ENCODE peak calls at places on chromosomes 7 and 10, in four cellular contexts. One of them, this sample, is unnamed. For H3K4me1, the result is how much of the 10 kb centered on the place peaks cover.

GRCh38 chr7:78400038-78400437 is 601.5 kb downstream of the PHTF2 start:
- DNase-seq in H1: no peak
- DNase-seq in K562: no peak
- DNase-seq in IMR-90: no peak
- DNase-seq in this sample: no peak

GRCh38 chr10:34745244-34745643 is 69.9 kb downstream of the PARD3 start:
- DNase-seq in H1: no peak
- DNase-seq in K562: no peak
- DNase-seq in IMR-90: no peak
- DNase-seq in this sample: no peak

GRCh38 chr7:74083117-74083876 is at the start of gene LIMK1:
- DNase-seq in IMR-90: peak
- DNase-seq in K562: peak
- DNase-seq in H1: peak
- DNase-seq in this sample: peak

GRCh38 chr7:160958-161725 is 31.2 kb upstream of the FAM20C start:
- DNase-seq in IMR-90: no peak
- DNase-seq in K562: no peak
- DNase-seq in H1: no peak
- DNase-seq in this sample: no peak

GRCh38 chr10:86443936-86444335 is 77.3 kb upstream of the GRID1 start:
- DNase-seq in IMR-90: peak
- DNase-seq in K562: no peak
- DNase-seq in H1: no peak
- DNase-seq in this sample: no peak

GRCh38 chr10:97534746-97535367 is 36.1 kb downstream of the UBTD1 start:
- DNase-seq in IMR-90: no peak
- DNase-seq in H1: peak
- DNase-seq in K562: peak
- DNase-seq in this sample: peak

GRCh38 chr10:6050801-6051445 is 11.2 kb downstream of the IL2RA start:
- DNase-seq in H1: no peak
- DNase-seq in K562: peak
- DNase-seq in IMR-90: peak
- DNase-seq in this sample: peak

GRCh38 chr7:4665661-4666060 is 16.4 kb upstream of the FOXK1 start:
- DNase-seq in H1: no peak
- DNase-seq in K562: no peak
- DNase-seq in IMR-90: peak
- DNase-seq in this sample: peak

GRCh38 chr10:48801026-48801425 is 116.4 kb downstream of the WDFY4 start:
- DNase-seq in H1: no peak
- DNase-seq in IMR-90: no peak
- DNase-seq in K562: no peak
- DNase-seq in this sample: no peak

GRCh38 chr7:25753837-25754236 is 398.2 kb upstream of the NFE2L3 start:
- DNase-seq in K562: no peak
- DNase-seq in H1: no peak
- DNase-seq in IMR-90: no peak
- DNase-seq in this sample: no peak

GRCh38 chr7:151426486-151426905 is 13.4 kb downstream of the CRYGN start:
- DNase-seq in H1: no peak
- DNase-seq in K562: no peak
- DNase-seq in IMR-90: peak
- DNase-seq in this sample: peak

GRCh38 chr7:83996879-83997278 is 197.7 kb downstream of the SEMA3A start:
- DNase-seq in H1: no peak
- DNase-seq in K562: no peak
- DNase-seq in IMR-90: peak
- DNase-seq in this sample: no peak

GRCh38 chr7:12403287-12404181 is at the start of gene VWDE:
- DNase-seq in K562: peak
- DNase-seq in H1: peak
- DNase-seq in IMR-90: no peak
- DNase-seq in this sample: peak

GRCh38 chr10:69168493-69168892 is 11.5 kb upstream of the SUPV3L1 start:
- DNase-seq in IMR-90: no peak
- DNase-seq in H1: no peak
- DNase-seq in K562: no peak
- DNase-seq in this sample: no peak

GRCh38 chr10:25017247-25017590 is 807 bp downstream of the THNSL1 start:
- DNase-seq in K562: peak
- DNase-seq in IMR-90: peak
- DNase-seq in H1: no peak
- DNase-seq in this sample: no peak

GRCh38 chr10:86861351-86861750 is 96.1 kb downstream of the MMRN2 start:
- DNase-seq in H1: no peak
- DNase-seq in IMR-90: no peak
- DNase-seq in K562: no peak
- DNase-seq in this sample: no peak

GRCh38 chr7:31782411-31782991 is 95.5 kb downstream of the PPP1R17 start:
- DNase-seq in IMR-90: peak
- DNase-seq in K562: peak
- DNase-seq in H1: no peak
- DNase-seq in this sample: peak

GRCh38 chr10:35822316-35822715 is 180.2 kb upstream of the FZD8 start:
- DNase-seq in IMR-90: peak
- DNase-seq in K562: no peak
- DNase-seq in H1: peak
- DNase-seq in this sample: no peak

GRCh38 chr7:101245147-101245668 is 327 bp upstream of the FIS1 start:
- DNase-seq in H1: no peak
- DNase-seq in K562: no peak
- DNase-seq in IMR-90: no peak
- DNase-seq in this sample: no peak

GRCh38 chr10:52539463-52539862 is 225.4 kb downstream of the DKK1 start:
- DNase-seq in K562: no peak
- DNase-seq in H1: no peak
- DNase-seq in IMR-90: peak
- DNase-seq in this sample: peak

GRCh38 chr7:132998763-132999162 is 83.1 kb downstream of the CHCHD3 start:
- DNase-seq in IMR-90: no peak
- DNase-seq in H1: no peak
- DNase-seq in K562: no peak
- DNase-seq in this sample: no peak

GRCh38 chr7:13117103-13117502 is 429.7 kb downstream of the ARL4A start:
- DNase-seq in H1: no peak
- DNase-seq in IMR-90: peak
- DNase-seq in K562: no peak
- DNase-seq in this sample: peak

DNA sequence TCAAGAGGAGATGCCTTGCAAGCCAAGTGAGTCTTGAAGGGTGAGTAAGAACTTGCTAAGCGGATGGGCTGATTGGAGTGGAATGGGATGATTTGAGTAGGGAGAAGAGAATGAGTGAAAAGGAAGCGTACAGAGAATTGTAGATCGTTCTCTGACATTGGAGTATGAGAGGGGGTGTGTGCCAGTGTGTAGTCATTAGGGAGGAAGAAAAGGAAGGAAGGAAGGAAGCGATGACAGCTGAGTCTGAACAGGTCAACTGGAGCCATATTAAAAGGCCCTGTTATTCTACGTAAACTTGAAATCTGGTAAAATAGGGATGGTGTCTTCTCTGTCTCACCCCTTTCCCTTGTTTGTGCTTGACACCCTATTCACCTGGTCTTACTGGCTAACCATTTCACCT is 55.1 kb downstream of the SLK start:
- DNase-seq in K562: no peak
- DNase-seq in IMR-90: no peak
- DNase-seq in H1: no peak
- DNase-seq in this sample: no peak
- H3K4me1 ChIP-seq in K562: under half
- H3K4me1 ChIP-seq in IMR-90: under half
- H3K4me1 ChIP-seq in H1: under half
- H3K4me1 ChIP-seq in this sample: under half

GRCh38 chr7:92076509-92076908 is 57.8 kb downstream of the CYP51A1 start:
- DNase-seq in IMR-90: no peak
- DNase-seq in K562: no peak
- DNase-seq in H1: no peak
- DNase-seq in this sample: no peak
- TF ChIP-seq RAD21 in IMR-90: no peak
- TF ChIP-seq RAD21 in K562: no peak
- TF ChIP-seq RAD21 in H1: no peak
- TF ChIP-seq RAD21 in this sample: no peak

GRCh38 chr10:110093722-110094121 is 85.9 kb downstream of the ADD3 start:
- DNase-seq in K562: no peak
- DNase-seq in H1: no peak
- DNase-seq in IMR-90: no peak
- DNase-seq in this sample: no peak
- H3K4me1 ChIP-seq in K562: under half
- H3K4me1 ChIP-seq in H1: under half
- H3K4me1 ChIP-seq in IMR-90: under half
- H3K4me1 ChIP-seq in this sample: under half

DNA sequence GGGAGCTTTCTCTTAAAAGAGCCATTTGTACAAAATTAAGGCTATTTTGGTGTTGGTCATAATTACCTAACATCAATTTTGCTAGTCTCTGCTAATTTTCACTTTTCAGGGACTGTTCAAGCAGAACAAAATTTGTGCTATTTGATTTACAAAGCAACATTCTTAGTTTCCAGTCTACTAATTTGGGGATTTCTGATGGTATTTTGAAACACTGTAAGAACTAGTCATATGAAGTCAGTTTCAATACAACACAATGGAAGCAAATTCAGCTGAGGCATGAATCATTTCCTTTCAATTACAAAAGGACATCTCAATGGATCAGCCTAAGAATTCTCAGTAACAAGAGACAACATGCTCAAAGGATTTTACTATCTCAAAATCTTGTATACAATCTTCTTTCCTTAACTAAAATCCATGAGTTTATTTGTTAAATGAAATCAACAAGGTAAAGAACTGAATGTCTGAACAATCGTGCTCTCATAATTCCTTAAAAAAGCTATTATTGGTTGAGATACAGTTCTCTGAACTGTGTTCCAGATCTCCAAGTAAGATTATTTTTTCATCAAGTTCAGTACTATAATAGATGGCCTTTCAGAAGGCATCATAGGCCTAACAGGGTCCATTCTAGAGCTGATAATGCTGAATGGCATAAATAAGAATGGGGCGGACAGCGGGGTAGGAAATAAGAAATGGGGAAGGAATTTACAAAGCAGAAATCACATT is 144.6 kb downstream of the NRCAM start:
- DNase-seq in K562: no peak
- DNase-seq in IMR-90: no peak
- DNase-seq in H1: no peak
- DNase-seq in this sample: no peak
- TF ChIP-seq RAD21 in K562: no peak
- TF ChIP-seq RAD21 in IMR-90: no peak
- TF ChIP-seq RAD21 in H1: no peak
- TF ChIP-seq RAD21 in this sample: no peak

GRCh38 chr7:33784000-33784399 is 121.3 kb upstream of the BMPER start:
- DNase-seq in K562: no peak
- DNase-seq in H1: no peak
- DNase-seq in IMR-90: no peak
- DNase-seq in this sample: no peak

GRCh38 chr7:33778195-33778594 is 127.1 kb upstream of the BMPER start:
- DNase-seq in H1: no peak
- DNase-seq in K562: no peak
- DNase-seq in IMR-90: no peak
- DNase-seq in this sample: no peak

GRCh38 chr7:33779216-33779615 is 126.1 kb upstream of the BMPER start:
- DNase-seq in K562: no peak
- DNase-seq in IMR-90: no peak
- DNase-seq in H1: no peak
- DNase-seq in this sample: no peak

GRCh38 chr7:33781167-33781566 is 124.2 kb upstream of the BMPER start:
- DNase-seq in IMR-90: no peak
- DNase-seq in K562: no peak
- DNase-seq in H1: no peak
- DNase-seq in this sample: no peak

GRCh38 chr7:33781796-33782195 is 123.5 kb upstream of the BMPER start:
- DNase-seq in K562: no peak
- DNase-seq in IMR-90: no peak
- DNase-seq in H1: no peak
- DNase-seq in this sample: no peak
- H3K4me1 ChIP-seq in K562: under half
- H3K4me1 ChIP-seq in IMR-90: under half
- H3K4me1 ChIP-seq in H1: under half
- H3K4me1 ChIP-seq in this sample: under half

This sample was measured in A549.